ENCODE peak calls at places on chromosome X, in nine cellular contexts. One of them, this sample, is unnamed.

GRCh38 chrX:154043003-154043402 is 23.3 kb upstream of the IRAK1 start:
- DNase-seq in ascending aorta: no peak
- DNase-seq in EL: peak
- DNase-seq in MCF 10A: peak
- DNase-seq in NCI-H524: no peak
- DNase-seq in ELF-1: no peak
- DNase-seq in GM23248: peak
- DNase-seq in kidney: no peak
- DNase-seq in NCI-H2029: no peak
- DNase-seq in this sample: peak

GRCh38 chrX:68876731-68877130 is 47.9 kb downstream of the EFNB1 start:
- DNase-seq in kidney: no peak
- DNase-seq in ascending aorta: no peak
- DNase-seq in NCI-H2029: no peak
- DNase-seq in ELF-1: peak
- DNase-seq in GM23248: no peak
- DNase-seq in MCF 10A: no peak
- DNase-seq in EL: no peak
- DNase-seq in NCI-H524: peak
- DNase-seq in this sample: no peak

GRCh38 chrX:129039176-129039575 is 484.1 kb downstream of the SMARCA1 start:
- DNase-seq in MCF 10A: no peak
- DNase-seq in NCI-H2029: no peak
- DNase-seq in ELF-1: peak
- DNase-seq in ascending aorta: no peak
- DNase-seq in EL: no peak
- DNase-seq in kidney: no peak
- DNase-seq in GM23248: no peak
- DNase-seq in NCI-H524: no peak
- DNase-seq in this sample: no peak

GRCh38 chrX:24513416-24513815 is 48.3 kb downstream of the PDK3 start:
- DNase-seq in NCI-H524: no peak
- DNase-seq in EL: no peak
- DNase-seq in GM23248: no peak
- DNase-seq in kidney: no peak
- DNase-seq in ascending aorta: no peak
- DNase-seq in MCF 10A: no peak
- DNase-seq in NCI-H2029: no peak
- DNase-seq in ELF-1: no peak
- DNase-seq in this sample: no peak

GRCh38 chrX:69216911-69217310 is 51.7 kb upstream of the PJA1 start:
- DNase-seq in EL: no peak
- DNase-seq in kidney: no peak
- DNase-seq in ascending aorta: no peak
- DNase-seq in GM23248: no peak
- DNase-seq in ELF-1: no peak
- DNase-seq in NCI-H2029: no peak
- DNase-seq in NCI-H524: no peak
- DNase-seq in MCF 10A: no peak
- DNase-seq in this sample: no peak

GRCh38 chrX:19670854-19671620 is 155.7 kb upstream of the MAP3K15 start:
- DNase-seq in NCI-H524: no peak
- DNase-seq in GM23248: peak
- DNase-seq in MCF 10A: peak
- DNase-seq in kidney: peak
- DNase-seq in ELF-1: peak
- DNase-seq in NCI-H2029: no peak
- DNase-seq in EL: peak
- DNase-seq in ascending aorta: no peak
- DNase-seq in this sample: peak

GRCh38 chrX:106927700-106928099 is 7.5 kb downstream of the CLDN2 start:
- DNase-seq in ELF-1: no peak
- DNase-seq in GM23248: no peak
- DNase-seq in NCI-H524: no peak
- DNase-seq in ascending aorta: no peak
- DNase-seq in kidney: no peak
- DNase-seq in NCI-H2029: peak
- DNase-seq in MCF 10A: no peak
- DNase-seq in EL: no peak
- DNase-seq in this sample: no peak

GRCh38 chrX:127552571-127552970 is 499.6 kb downstream of the ACTRT1 start:
- DNase-seq in MCF 10A: no peak
- DNase-seq in GM23248: no peak
- DNase-seq in ELF-1: peak
- DNase-seq in ascending aorta: no peak
- DNase-seq in EL: no peak
- DNase-seq in NCI-H524: no peak
- DNase-seq in NCI-H2029: no peak
- DNase-seq in kidney: no peak
- DNase-seq in this sample: no peak

GRCh38 chrX:48468247-48468671 is 1.8 kb downstream of the SLC38A5 start:
- DNase-seq in ELF-1: no peak
- DNase-seq in MCF 10A: no peak
- DNase-seq in ascending aorta: no peak
- DNase-seq in GM23248: peak
- DNase-seq in kidney: peak
- DNase-seq in NCI-H2029: no peak
- DNase-seq in EL: no peak
- DNase-seq in NCI-H524: peak
- DNase-seq in this sample: no peak